ENCODE peak calls at places on chromosomes 6 and 20, in five cellular contexts. One of them, this sample, is unnamed.

GRCh38 chr6:36969240-36969691 is 14.7 kb downstream of the PI16 start:
- DNase-seq in LoVo: no peak
- DNase-seq in HFFc6: no peak
- DNase-seq in NCI-H345: no peak
- DNase-seq in occipital lobe: no peak
- DNase-seq in this sample: no peak

GRCh38 chr6:133223458-133224014 is 17.6 kb upstream of the EYA4 start:
- DNase-seq in HFFc6: no peak
- DNase-seq in LoVo: no peak
- DNase-seq in occipital lobe: no peak
- DNase-seq in NCI-H345: no peak
- DNase-seq in this sample: no peak

GRCh38 chr6:21594427-21595264 is 1.1 kb downstream of the SOX4 start:
- DNase-seq in NCI-H345: peak; percentile 46
- DNase-seq in occipital lobe: peak; percentile 68
- DNase-seq in LoVo: peak; percentile 38
- DNase-seq in HFFc6: peak; percentile 44
- DNase-seq in this sample: peak; percentile 68

GRCh38 chr20:20872420-20872819 is 160.0 kb upstream of the RALGAPA2 start:
- DNase-seq in LoVo: peak; percentile 30
- DNase-seq in NCI-H345: no peak
- DNase-seq in HFFc6: no peak
- DNase-seq in occipital lobe: no peak
- DNase-seq in this sample: no peak

GRCh38 chr6:154921482-154921881 is 73.6 kb upstream of the TIAM2 start:
- DNase-seq in occipital lobe: no peak
- DNase-seq in HFFc6: no peak
- DNase-seq in NCI-H345: no peak
- DNase-seq in LoVo: no peak
- DNase-seq in this sample: no peak

GRCh38 chr6:148239777-148240462 is 102.7 kb upstream of the SASH1 start:
- DNase-seq in occipital lobe: no peak
- DNase-seq in NCI-H345: no peak
- DNase-seq in LoVo: no peak
- DNase-seq in HFFc6: no peak
- DNase-seq in this sample: no peak

GRCh38 chr6:38080889-38081288 is 261.4 kb downstream of the ZFAND3 start:
- DNase-seq in HFFc6: no peak
- DNase-seq in occipital lobe: no peak
- DNase-seq in LoVo: peak; percentile 37
- DNase-seq in NCI-H345: no peak
- DNase-seq in this sample: no peak

GRCh38 chr6:142879076-142879475 is 65.9 kb downstream of the HIVEP2 start:
- DNase-seq in NCI-H345: no peak
- DNase-seq in occipital lobe: no peak
- DNase-seq in LoVo: no peak
- DNase-seq in HFFc6: no peak
- DNase-seq in this sample: no peak

GRCh38 chr6:158016571-158017383 is 35.1 kb downstream of the SYNJ2 start:
- DNase-seq in HFFc6: no peak
- DNase-seq in occipital lobe: peak; percentile 46
- DNase-seq in NCI-H345: no peak
- DNase-seq in LoVo: no peak
- DNase-seq in this sample: no peak

GRCh38 chr6:154993026-154993425 is 2.1 kb upstream of the TIAM2 start:
- DNase-seq in occipital lobe: no peak
- DNase-seq in HFFc6: no peak
- DNase-seq in NCI-H345: no peak
- DNase-seq in LoVo: peak; percentile 40
- DNase-seq in this sample: no peak

GRCh38 chr6:168002812-168003211 is 5.3 kb downstream of the KIF25 start:
- DNase-seq in HFFc6: no peak
- DNase-seq in NCI-H345: no peak
- DNase-seq in occipital lobe: no peak
- DNase-seq in LoVo: no peak
- DNase-seq in this sample: no peak